ENCODE peak calls at places on chromosomes 1 and 21, in ten cellular contexts. Q is adrenal gland, S is dorsolateral prefrontal cortex, M is psoas muscle, Z is stomach, H is thoracic aorta, K is DND-41, G is OCI-LY7, L is AG04450, V is mammary epithelial cell. U is an unnamed sample.
A peak's percentile ranks its signal among the peaks of the same experiment; 100 is the strongest.

GRCh38 chr1:71083271-71083670 is 2.4 kb upstream of the ZRANB2 start:
- DNase-seq in Q (no peak), S (no peak), M (no peak), Z (no peak), H (no peak), K (no peak), G (no peak), L (no peak), V (no peak), U (no peak)

GRCh38 chr21:29888437-29888836 is 51.4 kb downstream of the GRIK1 start:
- DNase-seq in Q (no peak), S (no peak), M (no peak), Z (no peak), H (no peak), K (no peak), G (no peak), L (no peak), V (peak; percentile 33), U (no peak)

GRCh38 chr1:234396871-234397270 is 23.6 kb downstream of the COA6 start:
- DNase-seq in Q (no peak), S (no peak), M (no peak), Z (no peak), H (no peak), K (no peak), G (no peak), L (no peak), V (no peak), U (no peak)

GRCh38 chr1:162899422-162900168 is 38.6 kb upstream of the CCDC190 start:
- DNase-seq in Q (no peak), S (no peak), M (no peak), Z (no peak), H (no peak), K (no peak), G (no peak), L (peak; percentile 70), V (peak; percentile 92), U (no peak)

GRCh38 chr1:223763881-223764280 is 51.5 kb downstream of the CAPN2 start:
- DNase-seq in Q (no peak), S (no peak), M (no peak), Z (no peak), H (no peak), K (no peak), G (no peak), L (no peak), V (no peak), U (no peak)

GRCh38 chr1:41282679-41283317 is 40.7 kb upstream of the SCMH1 start:
- DNase-seq in Q (peak; percentile 47), S (peak; percentile 28), M (peak; percentile 24), Z (peak; percentile 34), H (no peak), K (peak; percentile 59), G (peak; percentile 19), L (no peak), V (peak; percentile 9), U (no peak)

GRCh38 chr1:117137281-117137680 is 15.7 kb upstream of the TRIM45 start:
- DNase-seq in Q (no peak), S (no peak), M (no peak), Z (no peak), H (no peak), K (no peak), G (no peak), L (no peak), V (no peak), U (no peak)

GRCh38 chr1:29638281-29638680 is 402.0 kb downstream of the PTPRU start:
- DNase-seq in Q (no peak), S (no peak), M (no peak), Z (no peak), H (no peak), K (no peak), G (no peak), L (no peak), V (no peak), U (no peak)

GRCh38 chr21:15592271-15592860 is 137.4 kb upstream of the USP25 start:
- DNase-seq in Q (no peak), S (no peak), M (no peak), Z (no peak), H (no peak), K (peak; percentile 28), G (peak; percentile 51), L (peak; percentile 21), V (peak; percentile 35), U (no peak)

GRCh38 chr1:1080122-1080753 is 6.1 kb upstream of the RNF223 start:
- DNase-seq in Q (peak; percentile 43), S (no peak), M (peak; percentile 45), Z (peak; percentile 52), H (no peak), K (no peak), G (no peak), L (no peak), V (no peak), U (no peak)

GRCh38 chr21:35256468-35256988 is 207.4 kb upstream of the RUNX1 start:
- DNase-seq in Q (peak; percentile 95), S (no peak), M (peak; percentile 91), Z (peak; percentile 95), H (peak; percentile 75), K (no peak), G (no peak), L (peak; percentile 98), V (peak; percentile 99), U (no peak)

GRCh38 chr1:235644693-235645305 is 4.8 kb downstream of the GNG4 start:
- DNase-seq in Q (no peak), S (no peak), M (no peak), Z (no peak), H (no peak), K (no peak), G (no peak), L (no peak), V (no peak), U (no peak)

GRCh38 chr1:183812686-183813569 is 8.0 kb downstream of the RGL1 start:
- DNase-seq in Q (peak; percentile 35), S (no peak), M (no peak), Z (no peak), H (no peak), K (no peak), G (no peak), L (no peak), V (peak; percentile 35), U (no peak)

GRCh38 chr1:54461731-54462596 is 55.8 kb upstream of the SSBP3 start:
- DNase-seq in Q (no peak), S (no peak), M (no peak), Z (no peak), H (no peak), K (no peak), G (no peak), L (no peak), V (no peak), U (no peak)

GRCh38 chr1:101738475-101738874 is 258.3 kb downstream of the OLFM3 start:
- DNase-seq in Q (no peak), S (no peak), M (no peak), Z (no peak), H (no peak), K (no peak), G (no peak), L (no peak), V (peak; percentile 62), U (no peak)

GRCh38 chr1:153431427-153431826 is 15.1 kb downstream of the S100A7A start:
- DNase-seq in Q (no peak), S (no peak), M (no peak), Z (no peak), H (no peak), K (no peak), G (no peak), L (no peak), V (no peak), U (no peak)

GRCh38 chr21:17679002-17679600 is 66.4 kb upstream of the BTG3 start:
- DNase-seq in Q (no peak), S (no peak), M (no peak), Z (no peak), H (no peak), K (no peak), G (peak; percentile 75), L (peak; percentile 37), V (peak; percentile 43), U (peak; percentile 56)

GRCh38 chr1:37602750-37603694 is 7.3 kb upstream of the GNL2 start:
- DNase-seq in Q (peak; percentile 22), S (peak; percentile 5), M (no peak), Z (no peak), H (no peak), K (peak; percentile 38), G (peak; percentile 76), L (no peak), V (no peak), U (peak; percentile 49)

DNA sequence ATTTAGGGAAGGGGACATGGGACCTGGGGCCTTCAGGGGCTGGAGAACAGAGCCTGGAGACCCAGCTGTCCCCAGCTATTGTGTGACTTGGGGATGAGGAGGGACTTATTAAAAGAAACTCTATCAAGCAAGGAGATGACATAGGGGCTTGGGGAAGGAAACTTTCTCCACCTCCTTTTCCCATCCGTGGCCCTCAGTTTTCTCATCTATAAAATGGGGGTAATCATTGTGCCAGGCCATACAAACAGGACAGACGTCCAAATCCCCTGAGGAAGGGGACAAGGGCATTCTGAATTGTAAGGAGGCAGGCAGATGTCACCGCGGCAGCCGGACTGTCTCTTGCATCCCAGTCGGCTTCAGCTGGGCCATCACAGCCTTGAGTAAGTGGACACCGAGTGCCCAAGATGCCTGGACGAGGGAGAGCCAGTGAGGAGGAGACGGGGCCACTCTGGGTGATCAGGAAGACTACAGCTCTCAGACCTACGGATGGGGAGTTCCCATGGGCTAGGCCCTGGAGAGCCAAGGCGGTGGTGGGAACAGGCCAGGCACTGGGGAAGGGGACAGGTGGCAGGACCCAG is 1.9 kb downstream of the FBXO2 start:
- DNase-seq in Q (no peak), S (no peak), M (no peak), Z (no peak), H (no peak), K (no peak), G (no peak), L (no peak), V (no peak), U (no peak)
- H3K4me3 ChIP-seq in Q (no peak overlapping the region), S (no peak overlapping the region), M (no peak overlapping the region), Z (no peak overlapping the region), H (no peak overlapping the region), K (no peak overlapping the region), G (no peak overlapping the region), L (no peak overlapping the region), V (no peak overlapping the region), U (no peak overlapping the region)

GRCh38 chr1:9439074-9439761 is 100.0 kb upstream of the SLC25A33 start:
- DNase-seq in Q (no peak), S (no peak), M (peak; percentile 56), Z (peak; percentile 60), H (no peak), K (no peak), G (no peak), L (no peak), V (peak; percentile 17), U (no peak)
- H3K27ac ChIP-seq in Q (no peak overlapping the region), S (peak overlapping the region; percentile 88), M (peak overlapping the region; percentile 80), Z (peak overlapping the region; percentile 79), H (peak overlapping the region; percentile 74), K (no peak overlapping the region), G (no peak overlapping the region), L (peak overlapping the region; percentile 87), V (peak overlapping the region; percentile 69), U (no peak overlapping the region)

GRCh38 chr1:204828352-204828850 is 42.3 kb upstream of the NFASC start:
- DNase-seq in Q (peak; percentile 64), S (peak; percentile 88), M (peak; percentile 73), Z (peak; percentile 48), H (no peak), K (no peak), G (no peak), L (no peak), V (peak; percentile 72), U (peak; percentile 17)
- H3K4me3 ChIP-seq in Q (peak overlapping the region; percentile 59), S (peak overlapping the region; percentile 74), M (peak overlapping the region; percentile 51), Z (peak overlapping the region; percentile 47), H (peak overlapping the region; percentile 62), K (no peak overlapping the region), G (no peak overlapping the region), L (peak overlapping the region; percentile 36), V (peak overlapping the region; percentile 23), U (no peak overlapping the region)

GRCh38 chr1:93749487-93749886 is 67.8 kb upstream of the BCAR3 start:
- DNase-seq in Q (no peak), S (no peak), M (no peak), Z (no peak), H (no peak), K (no peak), G (peak; percentile 31), L (no peak), V (no peak), U (no peak)
- H3K27ac ChIP-seq in Q (no peak overlapping the region), S (no peak overlapping the region), M (no peak overlapping the region), Z (no peak overlapping the region), H (no peak overlapping the region), K (no peak overlapping the region), G (peak overlapping the region; percentile 90), L (no peak overlapping the region), V (no peak overlapping the region), U (no peak overlapping the region)

U was measured in naive thymus-derived CD4-positive, alpha-beta T cell.